ENCODE peak calls at places on chromosomes 7 and 10, in six cellular contexts. L is heart left ventricle, G is right lobe of liver, Q is adrenal gland, N is neural progenitor cell, H is MM.1S. F is an unnamed sample. For H3K36me3, the result is how much of the 10 kb centered on the place peaks cover.

GRCh38 chr7:27551803-27552202 is 110.9 kb downstream of the HIBADH start:
- DNase-seq in L (no peak), G (no peak), Q (no peak), N (no peak), H (no peak), F (no peak)

GRCh38 chr7:76233538-76234281 is 32.0 kb downstream of the SRRM3 start:
- DNase-seq in L (no peak), G (no peak), Q (no peak), N (peak), H (no peak), F (no peak)

GRCh38 chr10:22599048-22599561 is 115.3 kb downstream of the PIP4K2A start:
- DNase-seq in L (no peak), G (no peak), Q (no peak), N (no peak), H (no peak), F (no peak)

GRCh38 chr7:69429817-69430501 is 168.3 kb upstream of the AUTS2 start:
- DNase-seq in L (peak), G (no peak), Q (peak), N (peak), H (no peak), F (no peak)

GRCh38 chr7:6026011-6026819 is 5.0 kb upstream of the ANKRD61 start:
- DNase-seq in L (peak), G (peak), Q (peak), N (peak), H (peak), F (peak)

GRCh38 chr7:128701062-128701785 is 29.1 kb downstream of the GARIN1A start:
- DNase-seq in L (no peak), G (no peak), Q (no peak), N (no peak), H (no peak), F (no peak)

GRCh38 chr10:80500572-80501380 is 36.9 kb upstream of the SH2D4B start:
- DNase-seq in L (peak), G (no peak), Q (peak), N (no peak), H (no peak), F (peak)

GRCh38 chr7:27175005-27175625 is 995 bp upstream of the HOXA10 start:
- DNase-seq in L (no peak), G (peak), Q (no peak), N (no peak), H (no peak), F (no peak)

GRCh38 chr7:140350056-140350455 is 48.3 kb downstream of the SLC37A3 start:
- DNase-seq in L (no peak), G (no peak), Q (no peak), N (no peak), H (no peak), F (no peak)

GRCh38 chr7:37173655-37174054 is 275.0 kb downstream of the ELMO1 start:
- DNase-seq in L (no peak), G (no peak), Q (no peak), N (no peak), H (no peak), F (no peak)

GRCh38 chr10:13417459-13418126 is 69.5 kb upstream of the SEPHS1 start:
- DNase-seq in L (no peak), G (no peak), Q (no peak), N (no peak), H (no peak), F (no peak)

GRCh38 chr10:2979267-2979660 is 88.1 kb upstream of the PFKP start:
- DNase-seq in L (no peak), G (no peak), Q (no peak), N (no peak), H (no peak), F (no peak)

GRCh38 chr7:25478925-25479324 is 250.6 kb upstream of the NPVF start:
- DNase-seq in L (no peak), G (no peak), Q (no peak), N (no peak), H (no peak), F (no peak)

GRCh38 chr10:93926613-93927012 is 32.8 kb downstream of the SLC35G1 start:
- DNase-seq in L (no peak), G (no peak), Q (no peak), N (no peak), H (no peak), F (no peak)

GRCh38 chr10:113621799-113622198 is 42.0 kb downstream of the NRAP start:
- DNase-seq in L (no peak), G (no peak), Q (no peak), N (no peak), H (no peak), F (no peak)

GRCh38 chr10:50621981-50622496 is 1.7 kb downstream of the SGMS1 start:
- DNase-seq in L (peak), G (peak), Q (peak), N (peak), H (peak), F (peak)

GRCh38 chr10:77872151-77872946 is 54.2 kb downstream of the DLG5 start:
- DNase-seq in L (no peak), G (no peak), Q (peak), N (no peak), H (no peak), F (no peak)

GRCh38 chr10:31961675-31962074 is 33.0 kb upstream of the ARHGAP12 start:
- DNase-seq in L (no peak), G (no peak), Q (no peak), N (no peak), H (no peak), F (no peak)

GRCh38 chr10:8061274-8062211 is 7.1 kb downstream of the GATA3 start:
- DNase-seq in L (no peak), G (no peak), Q (no peak), N (peak), H (no peak), F (peak)

GRCh38 chr10:122566632-122567031 is 6.1 kb downstream of the DMBT1 start:
- DNase-seq in L (no peak), G (no peak), Q (no peak), N (no peak), H (no peak), F (no peak)

GRCh38 chr7:69049341-69049740 is 548.9 kb upstream of the AUTS2 start:
- DNase-seq in L (no peak), G (no peak), Q (no peak), N (no peak), H (no peak), F (no peak)

GRCh38 chr7:74483402-74484336 is 30.0 kb downstream of the GTF2IRD1 start:
- DNase-seq in L (peak), G (no peak), Q (peak), N (no peak), H (no peak), F (no peak)

DNA sequence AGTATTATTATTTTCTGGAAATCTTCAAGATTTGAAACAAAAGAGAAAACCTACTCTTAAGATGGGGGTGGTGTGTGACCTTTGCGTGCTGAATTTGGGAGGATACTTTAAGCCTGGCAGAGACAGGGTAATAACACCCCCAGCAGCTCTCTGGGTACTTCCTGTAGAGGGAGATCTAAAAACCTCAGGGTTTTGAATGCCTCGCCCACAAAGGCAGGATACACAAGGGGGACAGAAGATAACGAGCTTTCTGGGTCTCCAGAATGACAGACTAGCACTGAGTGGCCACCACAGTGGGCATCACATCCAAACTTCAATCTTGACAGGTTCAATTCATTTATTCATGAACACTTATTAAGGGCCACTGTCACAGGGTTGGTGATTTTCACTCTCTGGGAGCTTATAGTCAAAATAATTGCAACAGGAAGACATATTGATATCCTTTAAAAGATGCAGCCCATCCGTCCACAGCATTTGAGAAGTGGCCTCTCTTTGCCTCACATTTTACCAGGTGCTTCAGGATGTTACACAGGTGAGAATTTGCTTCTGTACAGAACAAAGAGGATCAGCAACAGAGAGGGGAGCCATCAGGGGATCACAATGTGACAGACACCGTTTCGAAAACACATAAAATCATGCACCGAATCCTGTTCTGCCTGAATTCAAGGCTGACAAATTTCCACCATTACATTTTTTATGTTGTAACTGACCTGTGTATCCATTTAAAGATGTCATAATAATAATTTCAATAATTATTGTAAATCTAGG is 14.3 kb downstream of the CPA1 start:
- DNase-seq in L (no peak), G (no peak), Q (no peak), N (no peak), H (no peak), F (no peak)
- TF ChIP-seq CTCF in L (no peak), G (no peak), Q (no peak), N (no peak), H (no peak), F (no peak)

DNA sequence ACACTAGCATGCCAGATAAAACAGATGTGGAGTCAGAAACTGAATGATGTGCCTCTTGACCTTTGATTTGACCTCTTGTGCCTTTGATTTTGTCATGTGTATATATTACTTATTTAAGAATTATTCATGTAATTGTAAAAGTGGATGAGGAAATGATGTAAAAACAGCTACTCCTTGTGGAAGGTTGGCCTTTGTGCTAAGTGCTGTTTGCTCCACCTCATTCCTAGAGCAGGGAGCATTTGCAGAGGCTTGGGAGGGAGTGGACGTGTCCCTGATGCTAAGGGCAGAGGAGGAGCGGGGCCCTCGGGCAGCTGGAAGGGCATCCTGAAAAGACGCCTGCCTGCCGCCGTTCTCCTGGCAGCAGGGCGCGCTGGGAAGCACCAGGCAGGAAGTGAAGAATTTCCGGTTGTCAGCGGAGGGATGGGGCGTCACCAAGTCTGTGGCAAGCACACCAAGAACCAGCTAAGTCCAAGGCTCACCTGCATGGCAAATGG is 197.6 kb upstream of the ZNF32 start:
- DNase-seq in L (peak), G (no peak), Q (peak), N (no peak), H (no peak), F (no peak)
- H3K4me3 ChIP-seq in L (peak), G (no peak), Q (no peak), N (no peak), H (no peak), F (no peak)

GRCh38 chr10:127043312-127043711 is 138.1 kb downstream of the DOCK1 start:
- DNase-seq in L (no peak), G (no peak), Q (no peak), N (no peak), H (no peak), F (no peak)
- H3K36me3 ChIP-seq in L (half or more), G (under half), Q (under half), N (under half), H (under half), F (under half)

GRCh38 chr10:115026041-115026779 is 67.0 kb upstream of the ATRNL1 start:
- DNase-seq in L (no peak), G (no peak), Q (no peak), N (no peak), H (no peak), F (no peak)
- TF ChIP-seq CTCF in L (no peak), G (no peak), Q (no peak), N (no peak), H (no peak), F (no peak)

F was measured in GM06990.